ENCODE peak calls at places on chromosomes 13 and 19, in nine cellular contexts. V is heart right ventricle, L is Calu3, P is cardiac fibroblast, B is fibroblast of lung, X is mucosa of descending colon, U is body of pancreas, D is prostate gland, K is nephron progenitor cell. Q is an unnamed sample.

GRCh38 chr19:32220951-32221350 is 124.5 kb upstream of the ZNF507 start:
- DNase-seq in U (no peak), B (no peak), K (no peak), V (no peak), X (no peak), P (no peak), D (no peak), L (no peak), Q (no peak)

GRCh38 chr13:74134777-74135305 is 637 bp upstream of the KLF12 start:
- DNase-seq in L (peak; percentile 41), P (no peak), X (peak; percentile 72), K (peak; percentile 71), D (peak; percentile 18), B (no peak), V (peak; percentile 58), U (peak; percentile 44), Q (peak; percentile 61)

GRCh38 chr13:90445179-90445578 is 902.3 kb upstream of the MIR17HG start:
- DNase-seq in U (no peak), K (no peak), B (peak; percentile 85), V (no peak), D (no peak), P (peak; percentile 96), X (no peak), L (peak; percentile 8), Q (no peak)

GRCh38 chr13:57352114-57352513 is 185.1 kb downstream of the PRR20E start:
- DNase-seq in V (no peak), X (no peak), K (no peak), U (no peak), P (no peak), L (no peak), D (no peak), B (no peak), Q (no peak)

GRCh38 chr13:34037636-34038325 is 219.8 kb downstream of the RFC3 start:
- DNase-seq in B (no peak), P (peak; percentile 8), D (no peak), U (no peak), K (no peak), X (no peak), L (no peak), V (no peak), Q (no peak)

GRCh38 chr19:52307275-52307674 is 10.3 kb downstream of the ZNF480 start:
- DNase-seq in D (no peak), B (peak; percentile 38), P (peak; percentile 38), L (no peak), U (no peak), V (no peak), K (peak; percentile 43), X (peak; percentile 21), Q (no peak)

GRCh38 chr19:50322234-50322633 is 6.9 kb downstream of the KCNC3 start:
- DNase-seq in L (no peak), P (no peak), X (no peak), U (no peak), B (no peak), D (no peak), K (no peak), V (no peak), Q (no peak)

GRCh38 chr19:30344446-30345425 is 27.4 kb upstream of the ZNF536 start:
- DNase-seq in V (no peak), P (no peak), B (no peak), L (no peak), U (no peak), D (no peak), K (no peak), X (no peak), Q (no peak)

GRCh38 chr13:72218966-72219365 is 352.0 kb upstream of the DACH1 start:
- DNase-seq in D (no peak), X (no peak), B (no peak), L (no peak), V (no peak), P (no peak), U (no peak), K (no peak), Q (no peak)

GRCh38 chr19:703651-704446 is 4.9 kb upstream of the PALM start:
- DNase-seq in X (peak; percentile 67), B (peak; percentile 57), P (peak; percentile 51), V (peak; percentile 69), K (peak; percentile 95), D (no peak), U (peak; percentile 55), L (peak; percentile 36), Q (peak; percentile 66)

GRCh38 chr19:4284176-4284958 is 5.3 kb downstream of the SHD start:
- DNase-seq in K (peak; percentile 69), X (peak; percentile 93), L (peak; percentile 21), D (no peak), P (no peak), U (no peak), B (no peak), V (no peak), Q (no peak)

GRCh38 chr13:98546402-98546801 is 30.5 kb downstream of the STK24 start:
- DNase-seq in D (no peak), B (no peak), U (no peak), V (no peak), L (no peak), X (no peak), P (no peak), K (no peak), Q (no peak)

GRCh38 chr13:43785681-43786471 is 896 bp downstream of the ENOX1 start:
- DNase-seq in B (peak; percentile 77), V (peak; percentile 88), U (peak; percentile 72), P (peak; percentile 82), D (peak; percentile 85), K (peak; percentile 72), X (peak; percentile 66), L (peak; percentile 76), Q (peak; percentile 67)

GRCh38 chr13:20702945-20703784 is at the start of gene IL17D:
- DNase-seq in V (no peak), B (no peak), K (peak; percentile 56), P (peak; percentile 20), L (peak; percentile 25), U (peak; percentile 32), D (no peak), X (peak; percentile 37), Q (peak; percentile 36)

GRCh38 chr13:103291693-103292572 is 225.7 kb upstream of the SLC10A2 start:
- DNase-seq in D (no peak), L (no peak), K (no peak), B (no peak), V (no peak), P (no peak), U (no peak), X (no peak), Q (no peak)

GRCh38 chr13:64278493-64278892 is 2862.8 kb upstream of the PCDH20 start:
- DNase-seq in B (peak; percentile 34), V (no peak), K (no peak), L (no peak), X (no peak), D (no peak), U (no peak), P (peak; percentile 79), Q (no peak)

GRCh38 chr13:34044041-34044440 is 226.1 kb downstream of the RFC3 start:
- DNase-seq in K (no peak), L (no peak), V (no peak), B (no peak), X (no peak), D (peak; percentile 65), U (no peak), P (peak; percentile 6), Q (no peak)

GRCh38 chr13:27830010-27830409 is 37.7 kb downstream of the GSX1 start:
- DNase-seq in X (peak; percentile 74), K (peak; percentile 88), D (peak; percentile 6), P (peak; percentile 27), B (peak; percentile 20), U (peak; percentile 66), V (peak; percentile 15), L (peak; percentile 75), Q (peak; percentile 81)

DNA sequence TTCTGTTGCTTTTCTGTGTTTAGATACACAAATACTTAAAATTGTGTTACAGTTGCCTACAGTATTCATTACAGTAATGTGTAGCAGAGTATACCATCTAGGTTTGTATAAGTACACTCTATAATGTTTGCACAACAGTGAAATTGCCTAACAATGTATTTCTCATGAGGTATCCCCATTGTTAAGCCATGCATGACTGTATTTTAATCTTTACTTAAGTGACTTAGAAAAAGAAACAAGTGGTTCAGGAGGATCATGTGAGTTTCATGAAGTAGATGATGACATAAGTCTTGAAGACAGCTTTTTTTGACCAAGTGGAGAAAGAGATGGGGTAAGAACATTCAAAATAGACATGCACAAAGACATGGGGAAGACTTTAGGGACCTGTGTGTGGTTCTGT is 8.4 kb upstream of the KCTD4 start:
- DNase-seq in B (peak; percentile 12), D (no peak), V (no peak), K (no peak), P (peak; percentile 91), X (no peak), U (no peak), L (no peak), Q (no peak)
- TF ChIP-seq CTCF in B (no peak), D (no peak), V (no peak), K (no peak), P (no peak), X (no peak), U (no peak), L (no peak), Q (no peak)

GRCh38 chr13:94416454-94417080 is 62.9 kb downstream of the DCT start:
- DNase-seq in L (no peak), X (no peak), B (peak; percentile 30), D (no peak), V (no peak), P (peak; percentile 25), K (peak; percentile 34), U (no peak), Q (peak; percentile 52)
- TF ChIP-seq CTCF in L (no peak), X (no peak), B (no peak), D (peak; percentile 28), V (peak; percentile 21), P (peak; percentile 44), K (peak; percentile 70), U (no peak), Q (peak; percentile 63)

GRCh38 chr19:28239270-28239669 is 973.7 kb downstream of the UQCRFS1 start:
- DNase-seq in X (peak; percentile 5), U (no peak), L (no peak), B (no peak), D (no peak), V (no peak), K (peak; percentile 61), P (peak; percentile 4), Q (peak; percentile 62)
- TF ChIP-seq CTCF in X (no peak), U (no peak), L (no peak), B (no peak), D (no peak), V (no peak), K (peak; percentile 64), P (peak; percentile 16), Q (peak; percentile 38)

DNA sequence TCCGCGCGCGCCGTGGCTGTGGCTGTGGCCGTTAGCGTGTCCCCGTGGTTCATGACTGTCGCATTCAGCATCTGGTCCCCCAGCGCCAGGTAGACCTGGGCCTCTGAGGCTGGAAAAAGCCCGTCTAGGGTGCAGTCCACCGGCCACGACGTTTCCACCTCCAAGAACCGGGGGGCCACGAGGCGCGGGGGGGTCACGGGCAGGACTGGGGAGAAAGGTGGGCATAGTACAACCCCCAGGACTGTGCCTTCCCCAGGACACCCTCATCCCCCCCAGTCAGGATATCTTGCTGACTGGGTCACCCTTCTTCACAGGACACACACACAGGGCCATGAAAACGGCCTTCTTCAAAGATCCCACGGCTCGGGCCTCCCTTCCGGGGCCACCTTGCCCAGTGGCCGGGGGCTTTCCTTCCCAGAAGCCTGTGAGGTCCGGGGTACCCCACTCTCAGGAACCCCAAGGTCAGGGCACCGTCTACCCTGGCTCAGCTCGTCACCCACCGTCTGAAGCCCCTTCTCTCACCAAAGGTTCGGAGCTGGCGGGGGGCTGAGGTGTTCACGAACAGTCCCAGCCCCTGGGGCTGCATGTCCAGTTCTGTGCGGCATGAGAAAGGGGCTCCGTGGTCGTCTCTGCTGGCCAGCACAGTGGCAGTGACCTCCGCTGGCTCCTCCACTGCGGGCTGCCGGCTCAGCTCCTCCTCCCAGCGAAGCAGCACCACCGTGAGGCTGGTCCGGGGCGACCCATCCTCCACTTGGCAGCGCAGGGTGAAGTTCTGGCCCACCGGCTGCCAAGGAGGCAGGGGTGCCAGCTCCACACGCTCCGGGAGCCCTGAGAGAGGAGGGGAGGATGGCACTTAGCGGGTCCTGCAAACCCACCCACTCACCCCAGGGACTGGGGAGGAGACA is 2.1 kb upstream of the RAVER1 start:
- DNase-seq in L (no peak), X (no peak), D (no peak), V (no peak), U (no peak), P (no peak), K (peak; percentile 28), B (no peak), Q (peak; percentile 18)
- TF ChIP-seq CTCF in L (no peak), X (no peak), D (peak; percentile 19), V (no peak), U (no peak), P (no peak), K (no peak), B (no peak), Q (no peak)